ENCODE peak calls at places on chromosomes 3 and 15, in ten cellular contexts. L is ascending aorta; B is DMS153; A is brain pericyte; E is KG1; G is transverse colon; K is stimulated activated CD8-positive, alpha-beta memory T cell treated with anti-CD3 and anti-CD28 coated beads, Interleukin-12 subunit alpha, Interleukin-12 subunit beta, amount 100 ng/mL, for 4 hours; M is activated naive CD4-positive, alpha-beta T cell treated with anti-CD3 and anti-CD28 coated beads, Interleukin-2, amount 10 ng/mL, durations not matched to agents 7 days and 5 days; Q is Kasumi-1; I is GM23338. C is an unnamed sample.

GRCh38 chr3:108757404-108757982 is at the start of gene RETNLB:
- DNase-seq in L (no peak), B (peak), A (no peak), E (no peak), G (peak), K (no peak), M (no peak), Q (no peak), I (no peak), C (peak)

GRCh38 chr3:137325934-137326333 is 368.2 kb downstream of the IL20RB start:
- DNase-seq in L (no peak), B (no peak), A (no peak), E (no peak), G (no peak), K (no peak), M (no peak), Q (no peak), I (no peak), C (no peak)

GRCh38 chr3:52796411-52796810 is 1.8 kb downstream of the ITIH3 start:
- DNase-seq in L (no peak), B (no peak), A (no peak), E (no peak), G (no peak), K (no peak), M (no peak), Q (no peak), I (no peak), C (no peak)

GRCh38 chr15:73632670-73633058 is 525 bp downstream of the NPTN start:
- DNase-seq in L (peak), B (no peak), A (no peak), E (no peak), G (no peak), K (no peak), M (no peak), Q (no peak), I (peak), C (no peak)

GRCh38 chr3:53269888-53270880 is 14.4 kb upstream of the TKT start:
- DNase-seq in L (peak), B (peak), A (peak), E (peak), G (peak), K (no peak), M (peak), Q (peak), I (peak), C (peak)

GRCh38 chr3:48472673-48472922 is 26.1 kb downstream of the ATRIP start:
- DNase-seq in L (no peak), B (no peak), A (no peak), E (no peak), G (no peak), K (no peak), M (no peak), Q (no peak), I (peak), C (no peak)

GRCh38 chr3:111751961-111752360 is 107.1 kb upstream of the PHLDB2 start:
- DNase-seq in L (no peak), B (no peak), A (no peak), E (no peak), G (no peak), K (no peak), M (no peak), Q (no peak), I (peak), C (no peak)

GRCh38 chr3:102255736-102256135 is 179.1 kb upstream of the ZPLD1 start:
- DNase-seq in L (no peak), B (no peak), A (no peak), E (no peak), G (no peak), K (no peak), M (no peak), Q (no peak), I (peak), C (no peak)

GRCh38 chr3:143171656-143172055 is 52.1 kb downstream of the CHST2 start:
- DNase-seq in L (no peak), B (no peak), A (no peak), E (no peak), G (no peak), K (no peak), M (no peak), Q (no peak), I (no peak), C (no peak)

GRCh38 chr3:42518800-42519567 is 16.5 kb downstream of the VIPR1 start:
- DNase-seq in L (no peak), B (no peak), A (no peak), E (no peak), G (no peak), K (no peak), M (peak), Q (peak), I (peak), C (no peak)

C was measured in NCI-H2171 treated with DMSO at 0.1 percent for 48 hours.